ENCODE peak calls at places on chromosomes 4 and X, in nine cellular contexts. B is neural crest cell; T is dorsolateral prefrontal cortex; E is pancreas; M is CD8-positive, alpha-beta T cell; Z is ovary; U is GM10248; Y is body of pancreas; N is HFF-Myc. P is an unnamed sample.

GRCh38 chrX:9595131-9595530 is 130.3 kb downstream of the TBL1X start:
- DNase-seq in M (no peak), B (no peak), E (no peak), N (no peak), T (no peak), Z (no peak), Y (no peak), U (no peak), P (no peak)

GRCh38 chr4:120750152-120750525 is 172.4 kb downstream of the PRDM5 start:
- DNase-seq in U (no peak), N (no peak), Y (no peak), B (no peak), T (no peak), M (no peak), E (no peak), Z (no peak), P (no peak)

GRCh38 chr4:182255421-182256190 is 12.4 kb downstream of the TENM3 start:
- DNase-seq in B (no peak), E (no peak), T (no peak), Y (no peak), U (no peak), Z (no peak), M (no peak), N (no peak), P (no peak)

GRCh38 chrX:119622356-119623232 is 16.4 kb upstream of the NKRF start:
- DNase-seq in E (no peak), Y (peak; percentile 15), B (no peak), N (no peak), U (no peak), T (no peak), Z (no peak), M (no peak), P (no peak)

GRCh38 chrX:45142185-45142584 is 58.5 kb downstream of the DIPK2B start:
- DNase-seq in B (no peak), M (no peak), N (no peak), Z (no peak), T (no peak), E (no peak), Y (no peak), U (no peak), P (no peak)

GRCh38 chr4:61619528-61619927 is 419.4 kb downstream of the ADGRL3 start:
- DNase-seq in Z (no peak), Y (no peak), U (no peak), T (no peak), N (no peak), M (no peak), E (no peak), B (no peak), P (no peak)

GRCh38 chrX:74450803-74451449 is 29.6 kb downstream of the SLC16A2 start:
- DNase-seq in M (no peak), N (peak; percentile 44), B (no peak), U (no peak), E (no peak), Z (no peak), Y (no peak), T (no peak), P (no peak)

GRCh38 chr4:91280551-91281290 is 1023.0 kb upstream of the GRID2 start:
- DNase-seq in Y (no peak), Z (no peak), U (no peak), N (no peak), M (no peak), T (no peak), E (no peak), B (no peak), P (no peak)

GRCh38 chr4:105625214-105625613 is 72.8 kb downstream of the ARHGEF38 start:
- DNase-seq in T (no peak), Z (no peak), N (no peak), M (no peak), U (no peak), Y (no peak), B (no peak), E (no peak), P (no peak)

GRCh38 chrX:20414781-20415445 is 148.2 kb upstream of the RPS6KA3 start:
- DNase-seq in Z (no peak), M (no peak), E (no peak), Y (no peak), T (no peak), U (no peak), B (no peak), N (no peak), P (no peak)

GRCh38 chr4:143586080-143586479 is 72.6 kb downstream of the SMARCA5 start:
- DNase-seq in N (no peak), B (no peak), Z (no peak), U (no peak), Y (no peak), T (no peak), M (no peak), E (no peak), P (no peak)

GRCh38 chr4:48909697-48910096 is 3.1 kb upstream of the OCIAD2 start:
- DNase-seq in Y (no peak), T (no peak), M (peak; percentile 21), Z (no peak), E (no peak), U (no peak), N (peak; percentile 81), B (no peak), P (no peak)

GRCh38 chr4:114603455-114603854 is 4.8 kb downstream of the UGT8 start:
- DNase-seq in Y (no peak), B (no peak), M (no peak), N (no peak), Z (no peak), U (peak; percentile 66), T (no peak), E (no peak), P (peak; percentile 83)

GRCh38 chr4:8201341-8201781 is 2.3 kb downstream of the SH3TC1 start:
- DNase-seq in E (no peak), Y (no peak), Z (no peak), U (peak; percentile 80), T (no peak), N (no peak), M (no peak), B (no peak), P (peak; percentile 81)

GRCh38 chr4:128191115-128191897 is 96.3 kb downstream of the PGRMC2 start:
- DNase-seq in T (peak; percentile 63), Y (peak; percentile 73), Z (peak; percentile 67), N (peak; percentile 36), B (peak; percentile 49), M (peak; percentile 54), U (peak; percentile 61), E (peak; percentile 67), P (peak; percentile 59)

GRCh38 chr4:156946508-156947197 is 24.9 kb downstream of the PDGFC start:
- DNase-seq in N (peak; percentile 92), B (no peak), M (no peak), Y (no peak), E (no peak), U (no peak), Z (no peak), T (no peak), P (no peak)

GRCh38 chr4:139951051-139951450 is 202.9 kb downstream of the MAML3 start:
- DNase-seq in U (peak; percentile 13), N (no peak), M (no peak), E (no peak), Y (no peak), Z (no peak), T (no peak), B (no peak), P (no peak)

DNA sequence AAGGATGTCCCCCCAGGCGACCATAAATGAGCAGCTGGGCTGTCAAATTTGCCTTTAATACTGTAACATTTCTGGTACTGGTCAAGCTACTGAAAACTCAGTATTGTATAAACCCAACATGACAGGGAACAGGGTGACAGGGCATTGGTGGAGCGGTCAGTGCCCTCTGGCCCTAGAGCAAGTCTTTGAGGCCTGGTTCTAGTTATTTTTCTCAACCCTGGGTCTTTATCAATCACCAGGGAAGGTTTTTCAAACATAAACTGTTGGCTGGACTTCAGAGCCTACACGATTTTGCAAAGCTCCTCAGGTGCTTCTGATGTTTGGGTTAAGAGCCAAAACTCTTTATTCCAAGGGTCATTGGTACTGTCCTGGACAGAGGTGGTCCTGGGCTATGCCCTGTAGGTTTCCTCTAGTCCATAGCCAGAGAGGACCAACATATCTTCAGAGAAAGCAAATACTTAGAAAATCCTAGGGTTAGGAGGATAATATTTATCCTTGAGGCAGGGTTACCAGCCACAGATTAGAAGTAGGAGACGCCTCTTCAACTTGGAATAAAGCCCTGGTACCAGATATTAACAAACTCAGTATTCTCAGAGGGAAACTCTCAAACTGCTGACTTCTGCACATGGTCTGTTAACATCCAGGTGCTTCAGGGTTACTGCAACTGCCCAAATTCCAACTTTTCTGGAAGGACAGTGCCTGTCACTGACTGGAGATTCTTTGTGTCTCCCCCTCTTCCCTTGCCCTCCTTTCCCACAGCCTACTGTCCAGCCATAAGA is 26.7 kb upstream of the ADH7 start:
- DNase-seq in M (no peak), B (no peak), Y (no peak), T (no peak), E (no peak), Z (no peak), U (no peak), N (no peak), P (no peak)
- TF ChIP-seq CTCF in M (no peak), B (no peak), Y (no peak), T (no peak), E (no peak), Z (no peak), U (no peak), N (no peak), P (no peak)

DNA sequence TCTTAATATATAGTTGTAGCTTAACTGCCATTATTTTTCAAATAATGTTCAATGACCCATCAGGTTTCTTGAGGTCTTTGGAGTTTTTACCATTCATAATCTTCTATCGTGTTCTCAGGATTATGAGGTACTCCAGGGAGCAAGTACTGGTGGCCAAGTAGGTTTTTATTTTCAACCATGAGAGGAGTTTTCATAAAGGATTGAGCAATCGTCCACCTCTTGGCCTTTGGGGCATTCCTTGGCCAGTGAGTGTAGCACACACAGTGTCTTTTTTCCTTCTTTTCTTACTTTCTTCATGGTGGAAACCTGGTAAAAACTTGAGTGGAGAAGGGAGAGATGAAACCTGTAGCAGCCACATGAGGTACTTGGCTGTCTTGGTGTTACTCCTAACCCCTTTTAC is 567.0 kb upstream of the NR3C2 start:
- DNase-seq in T (no peak), N (no peak), E (no peak), B (no peak), Z (no peak), M (no peak), U (no peak), Y (no peak), P (no peak)
- TF ChIP-seq CTCF in T (no peak), N (no peak), E (no peak), B (no peak), Z (no peak), M (no peak), U (no peak), Y (no peak), P (no peak)

GRCh38 chrX:56600141-56600540 is 36.7 kb downstream of the UBQLN2 start:
- DNase-seq in Z (no peak), E (no peak), M (no peak), Y (no peak), U (no peak), T (no peak), B (no peak), N (no peak), P (no peak)
- TF ChIP-seq CTCF in Z (no peak), E (no peak), M (no peak), Y (no peak), U (no peak), T (no peak), B (no peak), N (no peak), P (no peak)

DNA sequence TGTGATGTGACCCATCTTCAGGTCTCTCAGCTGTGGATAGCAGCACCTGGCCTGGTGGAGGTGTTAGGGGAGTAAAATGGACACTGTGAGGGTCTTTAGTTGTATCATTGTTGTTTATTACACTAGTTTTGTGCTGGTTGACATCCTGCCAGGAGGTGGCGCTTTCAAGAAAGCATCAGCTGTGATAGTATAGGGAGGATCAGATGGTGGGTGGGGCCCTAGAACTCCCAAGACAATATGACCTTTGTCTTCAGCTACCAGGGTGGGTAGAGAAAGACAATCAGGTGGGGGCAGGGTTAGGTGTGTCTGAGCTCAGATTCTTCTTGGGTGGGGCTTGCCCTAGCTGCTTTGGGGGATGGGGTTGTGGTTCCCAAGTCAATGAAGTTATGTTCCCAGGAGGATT is 162.8 kb downstream of the PPP1R2C start:
- DNase-seq in Y (peak; percentile 28), Z (no peak), T (no peak), B (no peak), E (no peak), M (no peak), U (no peak), N (no peak), P (no peak)
- TF ChIP-seq CTCF in Y (no peak), Z (no peak), T (no peak), B (peak; percentile 26), E (no peak), M (no peak), U (no peak), N (peak; percentile 25), P (no peak)